ENCODE peak calls at places on chromosome 5, in ten cellular contexts. L is adrenal gland; S is colonic mucosa; N is natural killer cell; V is activated CD4-positive, alpha-beta T cell treated with anti-CD3 and anti-CD28 coated beads, Interleukin-2, amount 50 U/mL, for 1 hour; E is IMR-90; K is Right ventricle myocardium inferior; R is Kasumi-1; Z is AG09319; F is mucosa of gallbladder. A is an unnamed sample.

GRCh38 chr5:16406630-16407029 is 59.0 kb downstream of the ZNF622 start:
- DNase-seq in L (no peak), N (no peak), S (no peak), E (no peak), F (no peak), R (no peak), V (no peak), Z (no peak), K (no peak), A (no peak)

GRCh38 chr5:178216088-178216534 is 11.8 kb downstream of the HNRNPAB start:
- DNase-seq in F (no peak), R (peak), K (no peak), N (no peak), S (no peak), L (no peak), E (no peak), Z (no peak), V (no peak), A (no peak)

GRCh38 chr5:1243487-1244152 is 18.4 kb downstream of the SLC6A18 start:
- DNase-seq in S (no peak), V (no peak), F (no peak), R (no peak), E (no peak), N (no peak), Z (no peak), L (no peak), K (no peak), A (no peak)

GRCh38 chr5:34789021-34789531 is 49.9 kb upstream of the TTC23L start:
- DNase-seq in L (peak), F (no peak), E (peak), S (no peak), R (no peak), V (no peak), K (no peak), N (no peak), Z (no peak), A (peak)

GRCh38 chr5:37871023-37871815 is 31.4 kb upstream of the GDNF start:
- DNase-seq in K (no peak), S (no peak), E (peak), V (no peak), L (no peak), F (no peak), N (no peak), R (no peak), Z (no peak), A (peak)

GRCh38 chr5:127930311-127930710 is 153.3 kb upstream of the SLC12A2 start:
- DNase-seq in K (no peak), V (no peak), Z (no peak), N (no peak), S (no peak), L (no peak), F (no peak), E (peak), R (no peak), A (no peak)

GRCh38 chr5:156393980-156394379 is 67.0 kb downstream of the SGCD start:
- DNase-seq in L (no peak), K (no peak), F (no peak), S (no peak), Z (no peak), E (no peak), N (no peak), R (no peak), V (no peak), A (peak)

GRCh38 chr5:111635151-111635945 is 121.6 kb downstream of the NREP start:
- DNase-seq in S (no peak), Z (no peak), E (no peak), R (no peak), F (no peak), K (no peak), N (no peak), V (no peak), L (no peak), A (peak)

GRCh38 chr5:37189355-37189754 is 59.8 kb downstream of the CPLANE1 start:
- DNase-seq in F (no peak), N (no peak), R (no peak), L (no peak), E (peak), V (no peak), K (no peak), Z (no peak), S (no peak), A (peak)

GRCh38 chr5:110159202-110159601 is 469.5 kb downstream of the MAN2A1 start:
- DNase-seq in K (no peak), N (no peak), E (no peak), V (no peak), F (no peak), L (no peak), Z (no peak), R (no peak), S (no peak), A (peak)

GRCh38 chr5:149728303-149728702 is 1.8 kb upstream of the PPARGC1B start:
- DNase-seq in S (peak), V (no peak), L (no peak), E (no peak), F (peak), N (no peak), K (no peak), Z (no peak), R (no peak), A (no peak)

GRCh38 chr5:96721351-96721970 is 59.3 kb downstream of the CAST start:
- DNase-seq in V (no peak), R (no peak), L (peak), N (no peak), S (no peak), K (no peak), F (no peak), E (peak), Z (no peak), A (peak)

GRCh38 chr5:5967945-5968344 is 410.4 kb downstream of the MED10 start:
- DNase-seq in V (no peak), Z (no peak), N (no peak), E (no peak), S (no peak), K (no peak), L (no peak), R (no peak), F (no peak), A (no peak)

GRCh38 chr5:35339616-35340100 is 109.4 kb upstream of the PRLR start:
- DNase-seq in L (no peak), R (no peak), K (no peak), F (no peak), E (no peak), S (no peak), N (no peak), Z (no peak), V (no peak), A (no peak)

GRCh38 chr5:89374144-89374784 is 491.3 kb upstream of the MEF2C start:
- DNase-seq in S (peak), K (no peak), E (no peak), N (no peak), Z (no peak), L (no peak), R (no peak), V (no peak), F (no peak), A (no peak)

GRCh38 chr5:98904786-98905185 is 24.0 kb downstream of the CHD1 start:
- DNase-seq in K (peak), Z (no peak), E (peak), R (no peak), S (no peak), V (no peak), F (no peak), L (no peak), N (no peak), A (peak)

GRCh38 chr5:173233347-173234128 is 1.5 kb downstream of the NKX2-5 start:
- DNase-seq in N (no peak), K (no peak), F (no peak), V (no peak), L (no peak), R (no peak), S (no peak), E (no peak), Z (no peak), A (no peak)

GRCh38 chr5:316210-317085 is 5.1 kb upstream of the AHRR start:
- DNase-seq in K (no peak), E (no peak), N (no peak), V (no peak), F (no peak), S (no peak), Z (no peak), L (no peak), R (no peak), A (no peak)

GRCh38 chr5:86917117-86917579 is 299.4 kb downstream of the COX7C start:
- DNase-seq in V (no peak), S (no peak), K (no peak), R (peak), E (peak), L (peak), N (no peak), Z (no peak), F (peak), A (peak)

GRCh38 chr5:35857606-35858205 is 1.0 kb downstream of the IL7R start:
- DNase-seq in E (peak), N (no peak), Z (no peak), L (no peak), R (no peak), K (no peak), S (no peak), V (no peak), F (no peak), A (peak)

GRCh38 chr5:17169507-17169906 is 47.9 kb upstream of the BASP1 start:
- DNase-seq in E (peak), S (no peak), R (no peak), Z (no peak), F (no peak), L (no peak), V (no peak), K (no peak), N (no peak), A (no peak)

GRCh38 chr5:54551906-54552305 is 34.3 kb downstream of the SNX18 start:
- DNase-seq in F (no peak), R (no peak), Z (no peak), V (no peak), S (no peak), K (no peak), L (no peak), N (no peak), E (no peak), A (no peak)

GRCh38 chr5:83430130-83431010 is 41.2 kb upstream of the VCAN start:
- DNase-seq in Z (no peak), L (peak), E (peak), F (peak), V (peak), R (peak), N (no peak), K (no peak), S (peak), A (peak)

GRCh38 chr5:59660737-59661136 is 232.8 kb downstream of the PDE4D start:
- DNase-seq in R (peak), V (no peak), E (peak), L (no peak), K (no peak), F (no peak), Z (no peak), N (no peak), S (no peak), A (peak)

GRCh38 chr5:128081111-128081865 is 2.3 kb upstream of the SLC12A2 start:
- DNase-seq in N (no peak), R (peak), S (no peak), V (no peak), K (no peak), Z (no peak), E (no peak), F (no peak), L (no peak), A (peak)

GRCh38 chr5:61631438-61631941 is 299.4 kb downstream of the ZSWIM6 start:
- DNase-seq in N (no peak), R (no peak), V (no peak), L (peak), E (peak), S (no peak), K (peak), Z (no peak), F (peak), A (peak)

GRCh38 chr5:163506726-163507125 is 1.3 kb downstream of the MAT2B start:
- DNase-seq in K (no peak), N (no peak), R (peak), L (no peak), E (peak), S (no peak), Z (no peak), V (no peak), F (no peak), A (peak)

GRCh38 chr5:143153332-143154119 is 250.0 kb downstream of the NR3C1 start:
- DNase-seq in V (no peak), S (peak), R (no peak), Z (peak), L (peak), K (peak), E (peak), N (no peak), F (peak), A (peak)

GRCh38 chr5:132469380-132470372 is 20.9 kb downstream of the IRF1 start:
- DNase-seq in F (no peak), E (peak), V (no peak), Z (no peak), K (no peak), N (peak), R (no peak), S (no peak), L (peak), A (no peak)

GRCh38 chr5:79935992-79936643 is 54.9 kb downstream of the MTX3 start:
- DNase-seq in F (no peak), L (peak), E (peak), Z (no peak), S (no peak), N (no peak), K (no peak), R (no peak), V (no peak), A (peak)

GRCh38 chr5:170319281-170319680 is 21.7 kb upstream of the LCP2 start:
- DNase-seq in Z (no peak), N (no peak), F (no peak), V (no peak), S (no peak), E (no peak), R (no peak), K (no peak), L (no peak), A (no peak)

GRCh38 chr5:5751496-5751895 is 329.0 kb downstream of the ICE1 start:
- DNase-seq in N (no peak), E (no peak), V (no peak), F (no peak), Z (no peak), S (no peak), R (no peak), K (no peak), L (no peak), A (no peak)

GRCh38 chr5:119389288-119390065 is 33.7 kb downstream of the TNFAIP8 start:
- DNase-seq in Z (no peak), K (no peak), S (no peak), L (no peak), N (no peak), E (peak), F (peak), V (no peak), R (no peak), A (peak)

GRCh38 chr5:73818357-73818756 is 192.4 kb downstream of the ARHGEF28 start:
- DNase-seq in S (no peak), E (peak), R (no peak), Z (no peak), F (no peak), L (no peak), N (no peak), K (no peak), V (no peak), A (peak)